ENCODE peak calls at places on chromosomes 11 and 22, in five cellular contexts. A is HCT116, V is adipocyte, W is right lobe of liver, T is cardiac muscle cell. N is an unnamed sample.

GRCh38 chr11:61028135-61028729 is 56.8 kb downstream of the CD6 start:
- DNase-seq in A (no peak), V (no peak), W (no peak), T (no peak), N (no peak)

GRCh38 chr11:16611395-16612233 is 126.8 kb upstream of the C11orf58 start:
- DNase-seq in A (no peak), V (no peak), W (no peak), T (peak), N (no peak)

GRCh38 chr22:20437253-20438065 is at the start of gene SCARF2:
- DNase-seq in A (no peak), V (peak), W (peak), T (peak), N (peak)

GRCh38 chr11:117315285-117316196 is 515 bp downstream of the BACE1 start:
- DNase-seq in A (no peak), V (peak), W (no peak), T (peak), N (no peak)

GRCh38 chr11:120599816-120600420 is 88.4 kb downstream of the GRIK4 start:
- DNase-seq in A (no peak), V (no peak), W (no peak), T (no peak), N (no peak)

GRCh38 chr11:29352273-29352672 is 664.6 kb downstream of the KCNA4 start:
- DNase-seq in A (no peak), V (no peak), W (no peak), T (no peak), N (no peak)

GRCh38 chr11:14539867-14540475 is 19.8 kb upstream of the PSMA1 start:
- DNase-seq in A (no peak), V (no peak), W (no peak), T (no peak), N (no peak)

GRCh38 chr11:73478737-73479347 is 102.6 kb downstream of the RELT start:
- DNase-seq in A (peak), V (peak), W (no peak), T (peak), N (peak)

GRCh38 chr11:102269927-102270326 is 47.4 kb upstream of the BIRC3 start:
- DNase-seq in A (no peak), V (peak), W (no peak), T (no peak), N (peak)

GRCh38 chr11:20070459-20070858 is 89.8 kb downstream of the DBX1 start:
- DNase-seq in A (no peak), V (no peak), W (no peak), T (no peak), N (no peak)

GRCh38 chr11:61756452-61757212 is 4.2 kb downstream of the MYRF start:
- DNase-seq in A (peak), V (no peak), W (peak), T (no peak), N (no peak)

GRCh38 chr22:45503071-45503815 is 560 bp downstream of the FBLN1 start:
- DNase-seq in A (no peak), V (no peak), W (peak), T (no peak), N (no peak)

GRCh38 chr22:39396156-39396796 is 3.3 kb upstream of the TAB1 start:
- DNase-seq in A (no peak), V (no peak), W (no peak), T (no peak), N (no peak)

GRCh38 chr11:128586689-128587088 is 669 bp downstream of the ETS1 start:
- DNase-seq in A (no peak), V (no peak), W (no peak), T (no peak), N (no peak)

GRCh38 chr11:63535734-63536133 is 874 bp upstream of the PLAAT4 start:
- DNase-seq in A (no peak), V (no peak), W (no peak), T (no peak), N (no peak)

GRCh38 chr22:50641696-50642607 is 14.0 kb upstream of the ARSA start:
- DNase-seq in A (no peak), V (peak), W (peak), T (peak), N (peak)

GRCh38 chr11:120019191-120019590 is 118.7 kb downstream of the TRIM29 start:
- DNase-seq in A (no peak), V (no peak), W (no peak), T (no peak), N (no peak)

DNA sequence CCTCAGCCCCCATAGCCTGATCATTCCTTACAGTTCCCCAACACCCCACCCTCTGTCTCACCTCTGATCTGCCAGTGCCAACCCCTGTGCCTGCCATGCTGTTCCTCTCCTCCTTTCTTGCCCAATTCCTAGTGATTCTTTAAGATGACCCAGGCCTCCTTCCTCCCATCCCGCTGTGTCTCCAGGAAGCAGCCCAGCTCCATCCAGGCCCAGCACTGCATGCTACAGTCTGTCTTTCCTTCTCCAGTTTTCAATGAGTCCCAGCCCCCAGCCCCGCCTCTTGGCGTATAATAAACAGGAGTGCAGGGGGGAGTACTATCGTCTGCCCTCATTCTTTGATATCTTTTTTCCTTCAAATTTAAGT is 12.3 kb downstream of the LTBP3 start:
- DNase-seq in A (no peak), V (no peak), W (no peak), T (no peak), N (no peak)
- H3K4me3 ChIP-seq in A (no peak), V (no peak), W (peak), T (no peak), N (no peak)

DNA sequence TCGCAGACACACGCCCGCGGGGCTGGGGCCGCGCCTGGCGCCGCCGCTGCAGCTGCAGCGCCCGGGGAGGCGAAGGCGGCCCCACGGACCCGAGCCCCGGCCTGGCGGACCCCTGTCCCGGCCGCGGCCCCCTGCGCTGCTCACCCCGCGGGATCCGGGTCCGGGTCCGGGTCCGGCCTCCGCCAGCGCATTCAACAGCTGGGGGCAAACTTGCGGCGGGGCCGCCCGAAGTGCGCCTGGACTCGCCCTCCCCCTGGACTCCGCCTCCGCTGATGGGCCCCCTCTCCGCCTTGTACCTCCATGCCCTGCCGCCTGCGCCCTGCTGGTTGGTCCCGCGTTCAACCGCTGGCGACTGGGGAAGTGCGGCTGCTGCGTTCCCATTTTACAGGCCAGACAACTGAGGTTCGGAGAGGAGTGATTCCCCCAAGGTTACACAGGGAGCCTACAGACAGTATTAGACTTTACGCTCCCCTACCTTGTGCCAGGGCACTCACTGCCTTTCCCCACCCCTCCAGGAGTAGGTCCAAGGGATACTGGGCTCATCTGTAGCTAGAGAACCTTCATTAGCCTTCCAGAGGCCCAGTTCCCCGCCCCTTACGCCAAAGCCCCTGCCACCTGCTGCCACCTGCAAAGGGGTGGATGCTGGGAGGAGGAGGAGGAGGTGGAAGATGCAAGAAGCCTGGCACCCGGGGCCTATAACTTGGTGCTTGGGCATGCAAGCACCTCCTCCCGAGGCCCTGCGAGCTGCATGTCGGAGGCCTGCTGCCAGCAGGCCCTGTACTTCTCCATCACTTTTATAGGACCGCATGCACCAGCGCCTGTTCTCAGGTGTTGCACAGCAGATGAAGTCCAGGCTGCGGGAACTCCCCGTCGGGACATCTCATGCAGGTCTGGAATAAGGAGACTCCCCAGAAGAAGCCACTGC is 694 bp upstream of the ELFN2 start:
- DNase-seq in A (no peak), V (no peak), W (no peak), T (no peak), N (no peak)
- H3K4me3 ChIP-seq in A (peak), V (peak), W (peak), T (peak), N (peak)

GRCh38 chr11:82756765-82757650 is 23.3 kb upstream of the FAM181B start:
- DNase-seq in A (no peak), V (no peak), W (no peak), T (no peak), N (no peak)

GRCh38 chr11:82752801-82753200 is 19.1 kb upstream of the FAM181B start:
- DNase-seq in A (no peak), V (no peak), W (no peak), T (no peak), N (peak)

GRCh38 chr11:82759649-82760048 is 26.0 kb upstream of the FAM181B start:
- DNase-seq in A (no peak), V (no peak), W (no peak), T (no peak), N (no peak)

GRCh38 chr11:82754410-82754809 is 20.7 kb upstream of the FAM181B start:
- DNase-seq in A (no peak), V (peak), W (no peak), T (no peak), N (no peak)

DNA sequence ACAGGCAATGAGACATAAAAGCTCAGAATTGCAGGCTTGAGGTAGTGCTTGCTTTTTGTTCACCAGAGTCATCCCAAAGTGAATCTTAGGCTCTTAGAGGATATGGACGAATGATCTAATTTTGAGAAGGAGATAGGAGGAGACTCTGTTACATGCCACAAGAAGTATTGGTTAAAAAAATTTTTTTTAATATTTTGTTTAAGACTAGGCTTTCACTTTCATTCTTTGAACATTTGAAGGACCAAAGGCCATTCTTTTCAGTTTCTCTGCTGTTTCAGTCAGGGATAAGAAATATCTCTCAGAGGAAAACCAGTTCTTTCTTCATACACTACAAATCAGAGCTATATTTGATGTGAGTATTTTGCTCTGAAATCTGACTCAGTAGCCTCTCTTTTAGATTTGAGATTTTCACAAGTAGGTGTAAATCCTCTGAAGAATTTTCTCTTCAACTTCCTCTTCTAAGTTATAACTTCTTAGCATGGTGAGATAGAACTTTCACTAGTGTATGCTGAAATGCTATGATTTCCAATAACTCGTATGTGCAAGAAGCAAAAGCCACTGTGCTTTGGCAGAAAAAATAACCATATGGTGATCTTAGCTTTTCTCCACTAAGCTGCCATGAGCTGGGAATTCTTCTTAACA is 24.1 kb upstream of the FAM181B start:
- DNase-seq in A (no peak), V (no peak), W (no peak), T (no peak), N (no peak)
- H3K4me3 ChIP-seq in A (no peak), V (no peak), W (no peak), T (no peak), N (no peak)

GRCh38 chr11:76107946-76108345 is 98.4 kb downstream of the WNT11 start:
- DNase-seq in A (no peak), V (peak), W (no peak), T (no peak), N (peak)
- H3K4me3 ChIP-seq in A (no peak), V (no peak), W (no peak), T (no peak), N (no peak)

DNA sequence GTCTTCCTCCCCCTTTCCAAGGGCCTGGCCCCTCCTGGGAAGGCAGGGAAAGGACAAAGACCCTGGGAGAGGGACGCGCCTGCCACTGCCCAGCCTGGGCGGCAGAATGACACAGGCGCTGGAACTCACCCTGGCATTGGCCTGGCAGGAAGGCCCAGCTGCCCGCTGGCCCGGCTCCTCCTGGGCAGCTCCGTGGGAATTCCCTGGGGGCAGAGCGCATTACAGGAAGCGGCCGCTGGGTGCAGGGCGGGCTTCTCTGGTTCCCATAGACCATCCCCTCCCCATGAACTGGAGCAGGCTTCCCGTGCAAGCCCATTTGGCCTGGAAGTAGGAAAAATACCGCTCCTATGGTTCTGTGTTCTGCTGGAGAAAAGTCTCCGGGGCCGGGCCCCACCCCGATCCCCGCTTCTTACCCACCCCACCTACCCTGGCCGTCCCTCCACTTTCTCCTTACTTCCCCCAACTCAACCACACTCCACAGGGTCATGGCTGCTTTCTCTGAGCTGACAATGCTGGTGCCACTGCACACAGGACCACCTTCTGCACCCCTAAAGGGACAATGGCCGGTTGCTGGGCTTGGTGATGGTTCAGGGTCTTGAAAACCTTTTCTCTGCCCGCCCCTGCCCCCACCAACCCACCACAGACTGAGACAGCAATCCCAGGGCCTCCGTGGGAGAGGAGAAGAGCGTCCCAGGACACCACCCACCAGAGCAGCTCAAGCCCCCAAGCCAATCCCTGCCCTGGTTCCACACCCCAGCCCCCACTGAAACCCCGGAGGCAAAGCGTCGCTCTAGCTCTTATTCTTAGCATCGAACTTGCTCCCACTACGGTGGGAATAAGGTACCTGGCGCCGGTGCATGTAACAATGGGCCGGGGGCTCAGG is 58.9 kb downstream of the LINC01488 start:
- DNase-seq in A (no peak), V (no peak), W (no peak), T (peak), N (no peak)
- H3K4me3 ChIP-seq in A (no peak), V (no peak), W (no peak), T (no peak), N (no peak)

GRCh38 chr11:69945157-69945556 is 125.9 kb upstream of the FGF3 start:
- DNase-seq in A (no peak), V (no peak), W (no peak), T (no peak), N (no peak)

GRCh38 chr11:69942333-69942820 is 123.2 kb upstream of the FGF3 start:
- DNase-seq in A (no peak), V (no peak), W (peak), T (no peak), N (no peak)

GRCh38 chr11:69943066-69943465 is 123.8 kb upstream of the FGF3 start:
- DNase-seq in A (peak), V (no peak), W (peak), T (no peak), N (peak)

GRCh38 chr11:69943506-69943905 is 124.3 kb upstream of the FGF3 start:
- DNase-seq in A (no peak), V (no peak), W (peak), T (no peak), N (no peak)

GRCh38 chr11:69944146-69944795 is 125.1 kb upstream of the FGF3 start:
- DNase-seq in A (no peak), V (no peak), W (peak), T (no peak), N (no peak)
- H3K4me3 ChIP-seq in A (no peak), V (no peak), W (no peak), T (no peak), N (no peak)